ENCODE peak calls at places on chromosomes 13 and 19, in seven cellular contexts. N, P, F, K, H, C and Y are unnamed samples.

GRCh38 chr13:32647926-32648325 is 61.7 kb downstream of the PDS5B start:
- DNase-seq in N (no peak), P (no peak), F (no peak), K (no peak), H (no peak), C (no peak), Y (no peak)

GRCh38 chr19:8935460-8935859 is 74.7 kb downstream of the MUC16 start:
- DNase-seq in N (no peak), P (no peak), F (no peak), K (no peak), H (no peak), C (no peak), Y (no peak)

GRCh38 chr13:84651288-84651687 is 769.0 kb upstream of the SLITRK1 start:
- DNase-seq in N (no peak), P (no peak), F (no peak), K (peak; percentile 19), H (no peak), C (no peak), Y (no peak)

GRCh38 chr19:39052243-39052746 is 19.9 kb upstream of the FBXO27 start:
- DNase-seq in N (peak; percentile 65), P (peak; percentile 27), F (peak; percentile 72), K (peak; percentile 59), H (peak; percentile 25), C (no peak), Y (peak; percentile 84)

GRCh38 chr13:84607614-84608013 is 725.3 kb upstream of the SLITRK1 start:
- DNase-seq in N (no peak), P (no peak), F (no peak), K (no peak), H (no peak), C (no peak), Y (no peak)

GRCh38 chr13:111508164-111508870 is 187.9 kb downstream of the TEX29 start:
- DNase-seq in N (no peak), P (no peak), F (no peak), K (no peak), H (no peak), C (no peak), Y (no peak)

GRCh38 chr13:50444726-50445125 is 398.8 kb downstream of the DLEU7 start:
- DNase-seq in N (no peak), P (no peak), F (no peak), K (no peak), H (no peak), C (no peak), Y (no peak)

GRCh38 chr19:51097166-51097736 is 11.0 kb downstream of the CTU1 start:
- DNase-seq in N (peak; percentile 58), P (no peak), F (peak; percentile 78), K (peak; percentile 75), H (peak; percentile 59), C (peak; percentile 71), Y (peak; percentile 73)

GRCh38 chr19:6232567-6232966 is 47.2 kb downstream of the MLLT1 start:
- DNase-seq in N (no peak), P (no peak), F (no peak), K (no peak), H (no peak), C (no peak), Y (no peak)

GRCh38 chr13:32001769-32002168 is 29.8 kb upstream of the FRY start:
- DNase-seq in N (no peak), P (no peak), F (no peak), K (no peak), H (no peak), C (no peak), Y (no peak)